ENCODE peak calls at places on chromosomes 5 and 9, in four cellular contexts. D is GM23338, R is breast epithelium, B is SK-N-SH. V is an unnamed sample. For H3K36me3, the result is how much of the 10 kb centered on the place peaks cover.

GRCh38 chr5:33984671-33985124 is at the start of gene SLC45A2:
- DNase-seq in R (no peak), D (no peak), B (no peak), V (peak)

GRCh38 chr9:126326228-126327015 is at the start of gene MVB12B:
- DNase-seq in D (peak), B (peak), R (no peak), V (peak)

GRCh38 chr9:98378206-98379193 is 123.1 kb upstream of the TBC1D2 start:
- DNase-seq in R (no peak), B (no peak), D (no peak), V (no peak)

GRCh38 chr5:16757146-16757545 is 140.3 kb upstream of the RETREG1 start:
- DNase-seq in B (no peak), D (no peak), R (no peak), V (no peak)

GRCh38 chr5:126544087-126544740 is 50.8 kb downstream of the ALDH7A1 start:
- DNase-seq in D (peak), R (no peak), B (peak), V (peak)

GRCh38 chr5:119255571-119256356 is 100.1 kb upstream of the TNFAIP8 start:
- DNase-seq in B (no peak), D (peak), R (no peak), V (peak)

GRCh38 chr5:159324097-159324760 is 6.1 kb downstream of the IL12B start:
- DNase-seq in B (no peak), D (no peak), R (no peak), V (no peak)

GRCh38 chr5:177445052-177446016 is 1.3 kb upstream of the PRR7 start:
- DNase-seq in R (no peak), B (no peak), D (no peak), V (no peak)

GRCh38 chr9:72315089-72315509 is 49.9 kb downstream of the ZFAND5 start:
- DNase-seq in B (no peak), R (peak), D (no peak), V (no peak)

GRCh38 chr5:165805756-165806155 is 2300.3 kb downstream of the MAT2B start:
- DNase-seq in D (peak), R (no peak), B (no peak), V (peak)

GRCh38 chr5:37110128-37110527 is 139.0 kb downstream of the CPLANE1 start:
- DNase-seq in B (no peak), R (no peak), D (no peak), V (no peak)

GRCh38 chr5:37111426-37112382 is 137.5 kb downstream of the CPLANE1 start:
- DNase-seq in R (no peak), D (no peak), B (no peak), V (no peak)

GRCh38 chr5:37112383-37112991 is 136.7 kb downstream of the CPLANE1 start:
- DNase-seq in R (no peak), B (no peak), D (no peak), V (no peak)

GRCh38 chr5:37109338-37109737 is 139.8 kb downstream of the CPLANE1 start:
- DNase-seq in B (no peak), D (no peak), R (no peak), V (no peak)
- H3K36me3 ChIP-seq in B (half or more), D (under half), R (under half), V (under half)

DNA sequence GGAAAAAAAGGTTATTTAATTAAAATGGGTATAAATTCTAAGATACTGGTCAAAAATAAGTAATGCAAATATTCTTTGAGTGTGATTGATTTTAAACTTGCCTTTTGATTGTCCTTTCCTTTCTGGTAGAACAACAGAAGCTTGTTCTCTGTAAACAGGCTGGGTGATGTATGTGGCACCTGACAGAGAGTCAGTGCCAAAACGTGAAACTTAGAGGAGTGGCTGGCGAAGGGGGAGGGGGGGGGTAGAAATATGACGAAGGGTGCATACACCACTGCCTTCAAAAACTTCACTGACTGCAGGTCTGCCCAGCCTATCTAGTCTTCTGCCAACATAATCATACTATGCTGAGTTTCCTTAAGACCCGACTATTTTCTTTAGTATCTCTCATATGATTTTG is 629.8 kb upstream of the SEMA6A start:
- DNase-seq in R (no peak), B (no peak), D (no peak), V (no peak)
- H3K4me3 ChIP-seq in R (no peak), B (no peak), D (no peak), V (no peak)

DNA sequence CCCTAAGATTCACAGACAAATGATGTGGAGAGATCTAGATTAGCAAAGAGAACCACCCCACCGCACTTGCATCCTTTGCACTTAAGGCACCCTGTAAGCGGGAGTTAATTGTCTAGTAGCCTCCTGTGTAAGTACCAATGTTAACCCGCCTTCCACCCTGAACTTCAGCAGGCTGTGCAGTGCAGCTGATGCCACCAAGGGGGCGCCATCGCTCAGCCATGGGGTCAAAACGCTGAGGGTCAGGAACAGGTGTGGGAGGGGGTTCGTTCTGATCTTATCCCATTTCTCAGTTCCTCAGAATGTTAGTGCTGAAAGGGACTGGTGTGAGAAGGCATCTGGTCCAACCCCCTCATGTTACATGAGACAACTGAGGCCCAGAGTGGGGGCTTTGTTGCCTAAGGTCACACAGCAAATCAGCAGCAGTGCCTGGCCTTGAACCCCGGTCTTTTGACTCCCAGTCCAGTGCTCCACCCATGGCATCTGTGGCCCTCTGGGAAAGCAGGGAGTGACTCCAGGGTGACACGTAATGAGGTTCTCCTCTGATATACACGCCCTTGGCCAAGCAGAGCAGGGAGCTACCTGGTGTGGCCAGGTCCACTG is 57.3 kb downstream of the CYFIP2 start:
- DNase-seq in D (peak), R (no peak), B (peak), V (peak)
- H3K36me3 ChIP-seq in D (under half), R (under half), B (under half), V (under half)

DNA sequence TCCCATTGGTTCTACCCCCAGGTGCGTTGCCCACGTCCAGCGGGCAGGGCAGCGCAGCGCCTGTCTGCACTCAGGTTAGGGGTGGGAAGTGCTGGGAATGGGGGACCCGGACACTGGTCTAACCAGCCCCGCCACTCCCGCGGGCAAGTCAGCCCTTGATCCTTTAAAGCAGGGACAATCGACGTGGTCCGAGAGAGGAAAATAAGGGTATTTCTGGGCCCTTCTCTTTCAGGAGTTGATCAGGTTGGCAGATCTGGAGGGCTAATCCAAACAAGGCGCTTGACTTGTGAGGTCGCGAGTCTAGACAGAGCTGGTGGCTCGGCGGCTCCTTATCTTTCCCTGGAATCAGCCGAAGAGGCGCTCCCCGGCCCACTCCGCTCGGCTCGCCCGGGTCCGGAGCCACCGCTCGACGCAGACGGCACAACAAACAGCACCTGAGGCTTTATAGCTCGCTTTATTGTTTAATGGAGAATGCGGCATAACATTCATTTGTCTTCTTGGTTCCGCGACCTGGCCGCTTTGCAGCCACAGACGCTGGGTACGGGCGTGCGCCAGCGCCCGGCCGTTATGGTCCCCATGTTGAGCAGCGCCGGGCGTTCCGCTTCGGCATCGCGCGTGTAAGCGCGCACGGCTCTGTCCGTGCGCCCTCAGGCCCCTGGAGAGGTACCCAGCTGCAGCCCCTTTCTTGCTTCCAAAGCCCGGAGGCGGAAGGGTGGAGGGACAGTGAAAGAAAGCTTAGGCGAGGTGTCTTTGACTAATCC is 15.8 kb downstream of the ISL1 start:
- DNase-seq in R (no peak), B (peak), D (peak), V (peak)
- H3K4me3 ChIP-seq in R (peak), B (peak), D (peak), V (peak)

GRCh38 chr5:181236471-181236870 is 7.2 kb downstream of the RACK1 start:
- DNase-seq in D (no peak), R (no peak), B (no peak), V (no peak)
- H3K36me3 ChIP-seq in D (half or more), R (under half), B (half or more), V (half or more)

DNA sequence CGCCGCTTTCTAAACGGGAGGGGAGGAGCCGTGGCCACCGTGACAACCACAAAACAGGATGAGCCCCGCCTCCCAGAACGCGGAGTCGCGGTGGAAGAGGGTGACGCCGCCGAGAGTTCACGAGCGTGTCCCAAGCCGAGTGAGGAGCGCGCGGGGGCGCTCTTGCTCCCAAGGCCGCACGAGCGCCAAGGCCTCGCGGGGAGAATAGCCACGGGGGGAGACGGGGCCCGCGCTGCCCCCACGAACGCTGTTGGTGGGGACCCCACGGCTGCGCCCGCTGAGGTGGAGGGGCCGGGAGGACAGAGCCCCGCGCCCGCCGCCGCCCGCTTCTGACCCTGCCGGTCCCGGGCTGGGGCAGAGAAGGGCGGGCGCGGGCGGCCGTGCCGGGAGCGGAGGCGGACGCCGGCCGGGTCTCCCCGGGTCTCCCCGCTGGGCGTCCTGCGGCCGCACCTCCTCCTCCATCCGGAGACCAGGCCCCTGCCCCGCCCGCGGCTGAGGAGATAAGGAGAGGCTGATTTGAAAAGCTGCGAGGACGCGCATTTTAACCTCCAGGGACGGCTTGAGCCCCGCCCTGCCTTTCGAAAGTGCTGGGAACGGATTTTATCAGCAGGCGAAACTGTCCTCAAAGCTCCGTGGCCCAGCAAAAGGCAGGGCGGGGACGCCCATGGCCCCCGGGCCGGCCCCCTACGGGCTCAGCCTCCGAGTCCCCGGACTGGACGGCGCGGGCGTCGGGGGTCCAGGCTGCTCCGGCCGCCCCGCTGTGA is 3.8 kb upstream of the NKD2 start:
- DNase-seq in D (peak), R (peak), B (peak), V (peak)
- H3K4me3 ChIP-seq in D (peak), R (peak), B (peak), V (peak)

GRCh38 chr5:151156732-151157402 is 712 bp downstream of the ANXA6 start:
- DNase-seq in R (no peak), D (peak), B (peak), V (peak)

GRCh38 chr5:151159649-151160373 is 2.2 kb upstream of the ANXA6 start:
- DNase-seq in B (no peak), R (no peak), D (no peak), V (no peak)

GRCh38 chr5:151155777-151156731 is 1.5 kb downstream of the ANXA6 start:
- DNase-seq in D (no peak), B (peak), R (no peak), V (peak)

GRCh38 chr5:151157426-151158286 is at the start of gene ANXA6:
- DNase-seq in D (peak), B (peak), R (peak), V (peak)

DNA sequence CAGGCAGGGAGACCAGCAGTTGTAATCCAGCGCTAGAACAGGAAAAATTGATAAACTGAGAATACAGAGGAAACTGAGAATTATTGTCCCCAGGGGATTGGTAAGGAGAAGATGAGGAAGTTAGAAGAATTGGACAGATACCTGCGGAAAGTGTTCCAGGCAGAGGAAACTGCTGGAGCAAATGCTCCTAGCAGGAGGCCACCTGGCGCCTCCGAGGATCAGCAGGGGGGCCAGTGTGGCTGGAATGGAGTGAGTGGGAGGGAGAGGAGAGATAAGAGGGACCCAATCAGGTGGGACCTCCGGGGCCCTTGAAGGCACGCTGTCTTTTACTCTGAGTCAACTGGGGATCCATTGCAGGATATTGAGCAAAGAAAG is 695 bp upstream of the ANXA6 start:
- DNase-seq in D (peak), R (no peak), B (no peak), V (peak)
- H3K36me3 ChIP-seq in D (under half), R (under half), B (under half), V (under half)

V was measured in H7.